ENCODE peak calls at places on chromosomes 3 and 15, in ten cellular contexts. I, D, Q, O, V, U, P, N, S and B are unnamed samples.
A peak's percentile ranks its signal among the peaks of the same experiment; 100 is the strongest.

GRCh38 chr3:38111696-38112377 is 25.1 kb downstream of the ACAA1 start:
- DNase-seq in D (peak; percentile 13), N (no peak), S (no peak), I (no peak), P (no peak), V (no peak), U (no peak), O (no peak), Q (no peak), B (no peak)

GRCh38 chr3:11477286-11477935 is 166.3 kb downstream of the VGLL4 start:
- DNase-seq in O (peak; percentile 56), Q (peak; percentile 89), N (peak; percentile 73), U (peak; percentile 76), V (peak; percentile 55), P (no peak), I (peak; percentile 34), S (no peak), D (no peak), B (no peak)

GRCh38 chr15:39193611-39194010 is 387.3 kb upstream of the THBS1 start:
- DNase-seq in P (no peak), O (no peak), S (no peak), Q (no peak), D (no peak), I (no peak), V (no peak), U (no peak), N (no peak), B (no peak)

GRCh38 chr15:89143503-89144162 is 55.4 kb downstream of the ABHD2 start:
- DNase-seq in D (no peak), V (no peak), S (no peak), O (no peak), I (no peak), N (peak; percentile 86), U (peak; percentile 75), P (no peak), Q (peak; percentile 94), B (no peak)

GRCh38 chr15:55387027-55387426 is 21.1 kb downstream of the CCPG1 start:
- DNase-seq in N (no peak), O (no peak), U (no peak), V (no peak), S (no peak), D (no peak), I (no peak), Q (no peak), P (no peak), B (no peak)

GRCh38 chr3:69499899-69500316 is 114.0 kb upstream of the FRMD4B start:
- DNase-seq in P (no peak), U (no peak), V (no peak), O (peak; percentile 51), Q (peak; percentile 85), S (no peak), N (peak; percentile 50), D (peak; percentile 43), I (no peak), B (no peak)

GRCh38 chr3:46375214-46375613 is 4.5 kb downstream of the CCR5 start:
- DNase-seq in N (no peak), Q (no peak), D (no peak), S (no peak), V (no peak), U (no peak), I (no peak), O (no peak), P (no peak), B (no peak)

GRCh38 chr3:101879102-101879501 is 29.8 kb downstream of the NFKBIZ start:
- DNase-seq in I (no peak), O (no peak), N (no peak), S (no peak), Q (no peak), D (no peak), V (no peak), P (no peak), U (no peak), B (no peak)

GRCh38 chr3:22777834-22778233 is 425.3 kb upstream of the UBE2E2 start:
- DNase-seq in Q (no peak), U (no peak), D (no peak), O (no peak), N (no peak), V (no peak), S (no peak), P (no peak), I (no peak), B (no peak)

GRCh38 chr3:32841341-32841740 is 23.5 kb downstream of the TRIM71 start:
- DNase-seq in U (no peak), S (no peak), V (no peak), Q (no peak), P (no peak), O (no peak), N (no peak), I (no peak), D (no peak), B (no peak)

GRCh38 chr15:54884312-54884711 is 312.4 kb downstream of the RSL24D1 start:
- DNase-seq in S (no peak), Q (no peak), N (no peak), U (no peak), I (no peak), O (no peak), D (no peak), V (no peak), P (no peak), B (no peak)

DNA sequence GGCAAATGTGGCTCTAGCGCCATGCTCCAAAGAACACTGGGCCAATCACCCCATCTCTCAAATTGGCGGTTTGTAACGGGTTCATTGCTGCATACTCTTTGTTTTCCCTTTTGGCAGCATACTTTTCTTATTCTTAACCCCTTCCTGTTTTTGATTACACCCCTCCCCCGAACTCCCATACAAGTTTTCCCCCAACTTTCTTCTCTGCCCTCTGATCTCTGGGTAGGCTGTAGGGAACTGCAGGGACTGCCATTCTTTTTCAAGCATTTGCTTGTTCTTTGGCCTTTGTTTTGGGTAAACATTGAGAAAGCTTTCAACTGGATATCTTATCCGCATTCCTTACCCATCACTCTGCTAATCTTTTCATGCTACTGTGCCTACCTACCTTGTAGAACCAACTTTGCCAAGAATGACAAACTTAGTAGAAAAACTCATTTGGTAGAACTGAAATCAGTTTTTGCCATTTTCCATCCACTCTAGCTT is 1.6 kb downstream of the PPM1L start:
- DNase-seq in V (no peak), N (no peak), O (no peak), D (no peak), Q (no peak), I (peak; percentile 53), U (no peak), P (no peak), S (no peak), B (no peak)
- H3K4me3 ChIP-seq in V (no peak overlapping the region), N (no peak overlapping the region), O (peak overlapping the region; percentile 96), D (no peak overlapping the region), Q (no peak overlapping the region), I (peak overlapping the region; percentile 98), U (no peak overlapping the region), P (no peak overlapping the region), S (peak overlapping the region; percentile 95), B (no peak overlapping the region)

GRCh38 chr3:44048196-44048924 is 193.3 kb upstream of the TOPAZ1 start:
- DNase-seq in S (no peak), D (no peak), U (no peak), N (peak; percentile 30), O (no peak), V (no peak), I (no peak), P (no peak), Q (no peak), B (no peak)

GRCh38 chr3:44047796-44048195 is 193.9 kb upstream of the TOPAZ1 start:
- DNase-seq in N (no peak), V (no peak), O (no peak), I (no peak), D (no peak), Q (no peak), P (no peak), S (no peak), U (no peak), B (no peak)

GRCh38 chr3:44042772-44043171 is 198.9 kb upstream of the TOPAZ1 start:
- DNase-seq in S (no peak), V (no peak), Q (no peak), I (no peak), D (no peak), O (no peak), N (no peak), U (no peak), P (no peak), B (no peak)

GRCh38 chr3:44048949-44049348 is 192.7 kb upstream of the TOPAZ1 start:
- DNase-seq in U (no peak), Q (no peak), N (no peak), O (no peak), D (no peak), P (no peak), V (no peak), I (no peak), S (no peak), B (no peak)

GRCh38 chr3:44045476-44046275 is 196.0 kb upstream of the TOPAZ1 start:
- DNase-seq in P (no peak), Q (no peak), O (no peak), V (no peak), S (no peak), N (peak; percentile 29), I (no peak), D (peak; percentile 37), U (no peak), B (peak; percentile 90)
- H3K4me3 ChIP-seq in P (no peak overlapping the region), Q (no peak overlapping the region), O (no peak overlapping the region), V (no peak overlapping the region), S (no peak overlapping the region), N (no peak overlapping the region), I (no peak overlapping the region), D (no peak overlapping the region), U (no peak overlapping the region), B (no peak overlapping the region)

GRCh38 chr15:73923156-73923487 is 3.1 kb upstream of the LOXL1 start:
- DNase-seq in U (no peak), I (no peak), P (no peak), N (no peak), O (no peak), Q (no peak), V (no peak), S (no peak), D (no peak), B (no peak)
- H3K4me3 ChIP-seq in U (peak overlapping the region; percentile 29), I (no peak overlapping the region), P (no peak overlapping the region), N (no peak overlapping the region), O (no peak overlapping the region), Q (no peak overlapping the region), V (no peak overlapping the region), S (peak overlapping the region; percentile 85), D (no peak overlapping the region), B (no peak overlapping the region)

DNA sequence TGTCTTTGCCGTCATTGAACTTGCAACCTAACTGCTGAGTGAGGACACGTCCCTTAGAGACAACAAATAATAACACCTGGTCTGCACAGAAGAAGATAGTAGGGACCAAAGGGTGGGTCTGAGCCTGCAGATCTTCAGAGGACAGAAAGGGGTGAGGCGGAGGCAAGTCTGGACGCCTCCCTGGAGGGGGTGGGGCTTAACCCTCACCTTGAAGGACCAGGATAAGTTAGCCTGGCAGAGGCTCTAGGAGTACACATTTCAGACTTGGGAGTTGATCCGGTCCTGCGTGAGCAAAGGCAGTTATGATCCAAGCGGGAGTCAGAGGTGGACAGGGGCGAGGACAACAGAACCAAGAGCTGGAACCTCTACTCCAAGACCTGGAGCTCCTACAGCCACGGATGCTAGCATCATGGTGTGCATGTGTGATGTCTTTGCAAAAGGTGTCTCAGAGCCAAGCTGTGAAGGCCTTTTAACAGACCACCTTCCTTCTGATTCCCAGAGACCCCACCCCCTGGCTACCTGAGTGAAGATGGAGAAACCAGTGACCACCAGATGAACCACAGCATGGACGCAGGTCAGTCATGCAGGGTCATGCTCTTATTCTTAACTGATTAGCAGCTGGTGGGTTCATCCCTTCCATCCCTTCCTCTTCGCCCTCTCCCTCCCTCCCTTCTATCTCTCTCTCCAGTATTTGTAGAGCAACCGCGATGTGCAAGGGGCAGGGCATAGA is 88.0 kb downstream of the AAGAB start:
- DNase-seq in N (no peak), I (no peak), V (no peak), P (no peak), Q (no peak), D (no peak), S (no peak), U (no peak), O (no peak), B (no peak)
- H3K4me3 ChIP-seq in N (peak overlapping the region; percentile 21), I (no peak overlapping the region), V (no peak overlapping the region), P (no peak overlapping the region), Q (no peak overlapping the region), D (no peak overlapping the region), S (no peak overlapping the region), U (no peak overlapping the region), O (no peak overlapping the region), B (no peak overlapping the region)